ENCODE peak calls at places on chromosome 14, in five cellular contexts. H, B, G, K and W are unnamed samples.

GRCh38 chr14:99273025-99273723 is 1.2 kb upstream of the BCL11B start:
- ATAC-seq in G (no peak), B (peak), H (no peak), K (no peak), W (no peak)

GRCh38 chr14:95132732-95133131 is 24.6 kb downstream of the DICER1 start:
- ATAC-seq in G (no peak), B (no peak), K (no peak), H (no peak), W (no peak)

GRCh38 chr14:106766145-106766544 is 1239.8 kb downstream of the TMEM121 start:
- ATAC-seq in K (no peak), B (no peak), G (no peak), H (no peak), W (no peak)

GRCh38 chr14:76236172-76237130 is 84.7 kb downstream of the GPATCH2L start:
- ATAC-seq in G (no peak), B (no peak), K (peak), H (no peak), W (no peak)

GRCh38 chr14:60656755-60657608 is 7.7 kb upstream of the SIX1 start:
- ATAC-seq in B (peak), G (peak), H (peak), K (peak), W (peak)

GRCh38 chr14:95696741-95697140 is 10.5 kb downstream of the TCL1B start:
- ATAC-seq in K (no peak), G (no peak), H (no peak), B (no peak), W (no peak)

GRCh38 chr14:55654233-55654632 is 74.2 kb downstream of the KTN1 start:
- ATAC-seq in H (no peak), B (no peak), K (no peak), G (no peak), W (no peak)

GRCh38 chr14:21083565-21084325 is 13.6 kb downstream of the ARHGEF40 start:
- ATAC-seq in B (peak), K (no peak), G (no peak), H (no peak), W (no peak)

GRCh38 chr14:70856851-70857498 is 47.7 kb upstream of the MAP3K9 start:
- ATAC-seq in B (no peak), K (no peak), H (no peak), G (no peak), W (no peak)

GRCh38 chr14:69675877-69676416 is 64.6 kb downstream of the SUSD6 start:
- ATAC-seq in B (no peak), G (no peak), K (peak), H (no peak), W (no peak)

GRCh38 chr14:86858591-86858990 is 1134.4 kb downstream of the GALC start:
- ATAC-seq in K (no peak), H (no peak), G (no peak), B (no peak), W (no peak)

GRCh38 chr14:99137001-99137700 is 134.8 kb downstream of the BCL11B start:
- ATAC-seq in K (no peak), B (no peak), H (no peak), G (no peak), W (no peak)

GRCh38 chr14:82159624-82160023 is 626.0 kb upstream of the SEL1L start:
- ATAC-seq in H (no peak), B (no peak), G (no peak), K (no peak), W (no peak)

GRCh38 chr14:60968671-60969070 is 12.2 kb downstream of the TRMT5 start:
- ATAC-seq in H (no peak), K (no peak), G (no peak), B (no peak), W (no peak)

GRCh38 chr14:72439707-72440106 is 454.2 kb downstream of the DPF3 start:
- ATAC-seq in G (no peak), K (peak), B (no peak), H (no peak), W (no peak)

GRCh38 chr14:49940805-49941421 is 48.0 kb downstream of the ARF6 start:
- ATAC-seq in B (no peak), H (no peak), K (no peak), G (no peak), W (no peak)
- TF ChIP-seq POLR2AphosphoS5 in B (no peak), H (no peak), K (no peak), G (no peak), W (no peak)

GRCh38 chr14:73760598-73761586 is 46.7 kb upstream of the PNMA1 start:
- ATAC-seq in G (no peak), K (peak), H (no peak), B (no peak), W (no peak)
- TF ChIP-seq EP300 in G (no peak), K (no peak), H (no peak), B (no peak), W (no peak)

GRCh38 chr14:104750658-104751057 is 2.3 kb upstream of the SIVA1 start:
- ATAC-seq in B (no peak), K (no peak), G (no peak), H (no peak), W (no peak)

GRCh38 chr14:104752735-104753527 is at the start of gene SIVA1:
- ATAC-seq in G (peak), B (peak), K (peak), H (peak), W (peak)

GRCh38 chr14:104753528-104754212 is 723 bp downstream of the SIVA1 start:
- ATAC-seq in K (no peak), B (peak), G (no peak), H (no peak), W (no peak)

GRCh38 chr14:104751539-104752337 is 1.2 kb upstream of the SIVA1 start:
- ATAC-seq in K (no peak), B (no peak), H (peak), G (no peak), W (no peak)

DNA sequence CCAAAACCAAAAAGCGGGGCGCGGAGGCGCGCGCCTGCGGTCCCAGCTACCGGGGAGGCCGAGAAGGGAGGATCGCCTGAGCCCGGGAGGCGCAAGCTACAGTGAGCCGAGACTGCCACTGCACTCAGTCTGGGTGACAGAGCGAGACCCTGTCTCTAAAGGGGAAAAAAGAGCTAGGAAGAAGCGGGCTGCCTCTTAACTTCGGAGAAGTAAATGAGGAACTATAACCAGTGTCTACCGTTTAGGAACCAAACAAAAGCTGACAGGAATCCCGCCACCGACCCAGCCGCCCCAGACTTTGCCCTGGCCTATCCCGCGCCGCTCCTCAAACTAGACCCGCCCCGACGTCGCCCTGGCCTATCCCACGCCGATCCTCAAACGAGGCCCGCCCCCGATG is 611 bp upstream of the SIVA1 start:
- ATAC-seq in B (peak), G (no peak), H (peak), K (peak), W (no peak)
- TF ChIP-seq POLR2A in B (peak), G (no peak), H (peak), K (no peak), W (peak)

GRCh38 chr14:38197001-38197760 is 10.5 kb upstream of the SSTR1 start:
- ATAC-seq in H (no peak), K (no peak), G (no peak), B (peak), W (no peak)

GRCh38 chr14:38197761-38198345 is 9.9 kb upstream of the SSTR1 start:
- ATAC-seq in K (no peak), G (no peak), B (no peak), H (no peak), W (no peak)

GRCh38 chr14:38199768-38200167 is 7.9 kb upstream of the SSTR1 start:
- ATAC-seq in H (no peak), B (no peak), G (no peak), K (no peak), W (no peak)

GRCh38 chr14:38198425-38198824 is 9.3 kb upstream of the SSTR1 start:
- ATAC-seq in K (no peak), B (no peak), H (no peak), G (no peak), W (no peak)

GRCh38 chr14:38199076-38199475 is 8.6 kb upstream of the SSTR1 start:
- ATAC-seq in K (no peak), B (peak), G (no peak), H (no peak), W (no peak)
- TF ChIP-seq POLR2AphosphoS5 in K (no peak), B (no peak), G (no peak), H (no peak), W (no peak)

DNA sequence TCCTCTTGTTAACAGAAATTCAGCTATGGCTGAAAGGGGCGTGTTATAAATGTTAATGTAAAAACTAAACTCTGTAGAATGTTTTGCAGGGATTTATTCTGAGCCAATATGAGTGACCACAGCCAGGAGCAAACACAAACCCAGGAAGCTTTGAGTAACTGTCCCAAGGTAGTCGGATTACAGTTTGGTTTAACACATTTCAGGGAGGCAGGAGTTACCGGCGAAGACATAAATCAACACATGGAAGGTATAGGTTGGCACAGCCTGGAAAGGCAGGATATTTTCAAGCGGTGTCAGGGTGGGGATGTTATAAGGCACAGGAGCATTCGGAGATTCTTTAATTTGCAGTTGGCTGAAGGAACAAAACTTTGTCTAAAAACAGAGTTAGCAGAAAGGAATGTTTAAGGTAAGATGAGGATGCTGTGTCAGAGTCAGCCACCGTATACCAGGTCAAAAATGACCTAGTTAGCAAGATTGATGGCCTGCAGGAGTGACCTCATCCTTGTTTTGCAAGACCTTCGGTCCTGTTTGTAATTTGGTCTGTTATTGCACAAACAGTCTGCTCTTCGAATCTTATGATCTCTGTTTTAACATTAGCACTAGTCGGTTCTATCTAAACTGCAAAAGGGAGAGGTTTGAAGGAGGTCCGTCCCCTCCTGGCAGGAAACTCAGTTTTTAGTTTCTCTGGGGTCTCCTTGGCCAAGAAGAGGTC is 75.3 kb downstream of the TNFAIP2 start:
- ATAC-seq in G (no peak), H (peak), K (no peak), B (peak), W (peak)
- TF ChIP-seq EP300 in G (peak), H (no peak), K (no peak), B (no peak), W (no peak)

GRCh38 chr14:77376771-77377501 is at the start of the genes SAMD15 and TMED8:
- ATAC-seq in K (peak), H (peak), B (peak), G (peak), W (peak)
- TF ChIP-seq POLR2A in K (peak), H (peak), B (no peak), G (peak), W (peak)

GRCh38 chr14:105063041-105063440 is 2.2 kb downstream of the GPR132 start:
- ATAC-seq in B (no peak), H (no peak), K (no peak), G (no peak), W (no peak)
- TF ChIP-seq POLR2AphosphoS5 in B (no peak), H (no peak), K (no peak), G (no peak), W (no peak)

GRCh38 chr14:68239988-68240387 is 420.4 kb downstream of the RAD51B start:
- ATAC-seq in H (peak), K (no peak), B (no peak), G (no peak), W (peak)
- TF ChIP-seq EP300 in H (no peak), K (no peak), B (no peak), G (no peak), W (no peak)

DNA sequence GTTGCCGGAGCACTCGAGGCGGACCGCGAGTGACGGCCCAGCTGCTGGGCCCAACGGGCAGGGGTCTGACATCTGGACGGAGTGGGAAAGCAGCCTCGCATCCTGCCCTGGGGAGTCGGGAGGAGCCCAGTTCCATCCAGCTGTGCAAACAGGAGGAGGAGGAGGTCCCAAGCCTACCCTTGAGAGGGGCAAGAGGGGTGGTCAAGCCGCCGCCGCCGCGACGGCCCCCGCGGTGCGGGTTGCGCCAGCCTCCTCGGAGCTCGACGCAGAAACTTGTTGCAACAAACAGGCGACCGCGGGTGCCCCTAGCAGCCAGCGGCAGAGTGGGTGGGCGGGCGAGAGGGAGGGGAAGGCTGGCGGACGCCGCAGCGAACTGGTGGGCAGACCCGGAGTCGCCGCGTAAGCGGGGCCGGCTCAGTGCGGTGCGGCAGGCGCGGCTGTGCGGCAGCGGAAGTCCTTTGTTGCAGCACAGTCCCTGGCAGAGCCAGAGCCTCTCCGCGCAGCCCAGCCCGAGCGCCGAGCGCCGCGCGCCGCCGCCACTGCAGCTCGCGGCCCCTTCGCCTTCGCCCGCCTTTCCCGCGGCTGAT is at the start of gene ZBTB1:
- ATAC-seq in G (peak), B (peak), K (peak), H (peak), W (peak)
- TF ChIP-seq POLR2A in G (peak), B (peak), K (peak), H (peak), W (peak)

GRCh38 chr14:100405752-100406455 is 82.8 kb downstream of the SLC25A47 start:
- ATAC-seq in B (peak), K (no peak), H (no peak), G (no peak), W (no peak)

GRCh38 chr14:100404419-100404818 is 81.3 kb downstream of the SLC25A47 start:
- ATAC-seq in G (no peak), H (peak), K (no peak), B (no peak), W (no peak)

GRCh38 chr14:100407376-100408102 is 84.4 kb downstream of the SLC25A47 start:
- ATAC-seq in K (no peak), B (no peak), G (no peak), H (no peak), W (no peak)

GRCh38 chr14:100408350-100409015 is 85.3 kb downstream of the SLC25A47 start:
- ATAC-seq in B (no peak), K (no peak), H (peak), G (peak), W (no peak)

GRCh38 chr14:100406505-100407131 is 83.5 kb downstream of the SLC25A47 start:
- ATAC-seq in H (peak), B (peak), G (peak), K (no peak), W (peak)
- TF ChIP-seq POLR2AphosphoS5 in H (peak), B (no peak), G (no peak), K (no peak), W (no peak)